ENCODE peak calls at places on chromosome 7, in six cellular contexts. One of them, this sample, is unnamed.

GRCh38 chr7:144820557-144820956 is 15.3 kb downstream of the TPK1 start:
- DNase-seq in CD8-positive, alpha-beta memory T cell: peak; percentile 8
- DNase-seq in mesenchymal stem cell: no peak
- DNase-seq in adrenal gland: no peak
- DNase-seq in PC-3: no peak
- DNase-seq in GM23338: no peak
- DNase-seq in this sample: no peak

GRCh38 chr7:90472805-90473540 is 3.5 kb downstream of the PTTG1IP2 start:
- DNase-seq in CD8-positive, alpha-beta memory T cell: no peak
- DNase-seq in PC-3: no peak
- DNase-seq in mesenchymal stem cell: no peak
- DNase-seq in adrenal gland: no peak
- DNase-seq in GM23338: no peak
- DNase-seq in this sample: no peak

GRCh38 chr7:50308301-50309129 is 4.0 kb downstream of the IKZF1 start:
- DNase-seq in adrenal gland: no peak
- DNase-seq in GM23338: no peak
- DNase-seq in mesenchymal stem cell: no peak
- DNase-seq in CD8-positive, alpha-beta memory T cell: no peak
- DNase-seq in PC-3: no peak
- DNase-seq in this sample: no peak

GRCh38 chr7:145692237-145692950 is 424.2 kb upstream of the CNTNAP2 start:
- DNase-seq in mesenchymal stem cell: peak; percentile 74
- DNase-seq in adrenal gland: no peak
- DNase-seq in PC-3: no peak
- DNase-seq in CD8-positive, alpha-beta memory T cell: no peak
- DNase-seq in GM23338: no peak
- DNase-seq in this sample: no peak

GRCh38 chr7:11332186-11332864 is 358.7 kb downstream of the PHF14 start:
- DNase-seq in PC-3: no peak
- DNase-seq in adrenal gland: no peak
- DNase-seq in CD8-positive, alpha-beta memory T cell: no peak
- DNase-seq in mesenchymal stem cell: no peak
- DNase-seq in GM23338: no peak
- DNase-seq in this sample: no peak

GRCh38 chr7:112596981-112597380 is 116.2 kb downstream of the LSMEM1 start:
- DNase-seq in mesenchymal stem cell: no peak
- DNase-seq in CD8-positive, alpha-beta memory T cell: no peak
- DNase-seq in adrenal gland: no peak
- DNase-seq in PC-3: no peak
- DNase-seq in GM23338: no peak
- DNase-seq in this sample: no peak

GRCh38 chr7:151800391-151800790 is 76.5 kb downstream of the PRKAG2 start:
- DNase-seq in adrenal gland: no peak
- DNase-seq in CD8-positive, alpha-beta memory T cell: no peak
- DNase-seq in PC-3: no peak
- DNase-seq in GM23338: no peak
- DNase-seq in mesenchymal stem cell: no peak
- DNase-seq in this sample: no peak

GRCh38 chr7:54996391-54996790 is 22.4 kb upstream of the EGFR start:
- DNase-seq in GM23338: no peak
- DNase-seq in PC-3: no peak
- DNase-seq in CD8-positive, alpha-beta memory T cell: no peak
- DNase-seq in mesenchymal stem cell: no peak
- DNase-seq in adrenal gland: no peak
- DNase-seq in this sample: no peak

GRCh38 chr7:32941181-32941995 is 15.9 kb upstream of the FKBP9 start:
- DNase-seq in PC-3: no peak
- DNase-seq in mesenchymal stem cell: peak; percentile 27
- DNase-seq in GM23338: peak; percentile 77
- DNase-seq in CD8-positive, alpha-beta memory T cell: no peak
- DNase-seq in adrenal gland: no peak
- DNase-seq in this sample: peak; percentile 17

GRCh38 chr7:120926943-120927346 is 23.6 kb upstream of the ING3 start:
- DNase-seq in mesenchymal stem cell: no peak
- DNase-seq in PC-3: peak; percentile 41
- DNase-seq in adrenal gland: no peak
- DNase-seq in GM23338: peak; percentile 52
- DNase-seq in CD8-positive, alpha-beta memory T cell: no peak
- DNase-seq in this sample: no peak

GRCh38 chr7:128876978-128877755 is 14.5 kb downstream of the ATP6V1F start:
- DNase-seq in GM23338: no peak
- DNase-seq in adrenal gland: no peak
- DNase-seq in CD8-positive, alpha-beta memory T cell: no peak
- DNase-seq in mesenchymal stem cell: no peak
- DNase-seq in PC-3: no peak
- DNase-seq in this sample: no peak

GRCh38 chr7:159104188-159105030 is 40.3 kb downstream of the VIPR2 start:
- DNase-seq in mesenchymal stem cell: no peak
- DNase-seq in CD8-positive, alpha-beta memory T cell: no peak
- DNase-seq in PC-3: no peak
- DNase-seq in adrenal gland: no peak
- DNase-seq in GM23338: no peak
- DNase-seq in this sample: no peak

GRCh38 chr7:108109216-108109908 is 20.8 kb downstream of the LAMB4 start:
- DNase-seq in PC-3: peak; percentile 39
- DNase-seq in adrenal gland: peak; percentile 20
- DNase-seq in GM23338: peak; percentile 27
- DNase-seq in CD8-positive, alpha-beta memory T cell: no peak
- DNase-seq in mesenchymal stem cell: no peak
- DNase-seq in this sample: peak; percentile 38

GRCh38 chr7:37107047-37107446 is 341.6 kb downstream of the ELMO1 start:
- DNase-seq in mesenchymal stem cell: no peak
- DNase-seq in CD8-positive, alpha-beta memory T cell: no peak
- DNase-seq in PC-3: no peak
- DNase-seq in GM23338: no peak
- DNase-seq in adrenal gland: no peak
- DNase-seq in this sample: no peak

GRCh38 chr7:41315764-41316163 is 387.1 kb downstream of the INHBA start:
- DNase-seq in PC-3: no peak
- DNase-seq in mesenchymal stem cell: no peak
- DNase-seq in adrenal gland: peak; percentile 1
- DNase-seq in GM23338: peak; percentile 66
- DNase-seq in CD8-positive, alpha-beta memory T cell: no peak
- DNase-seq in this sample: no peak

GRCh38 chr7:70681111-70681846 is 450.7 kb upstream of the GALNT17 start:
- DNase-seq in CD8-positive, alpha-beta memory T cell: no peak
- DNase-seq in PC-3: no peak
- DNase-seq in adrenal gland: no peak
- DNase-seq in GM23338: peak; percentile 50
- DNase-seq in mesenchymal stem cell: no peak
- DNase-seq in this sample: no peak

GRCh38 chr7:18177815-18178660 is 150.4 kb upstream of the PRPS1L1 start:
- DNase-seq in CD8-positive, alpha-beta memory T cell: peak; percentile 0
- DNase-seq in adrenal gland: peak; percentile 4
- DNase-seq in mesenchymal stem cell: peak; percentile 30
- DNase-seq in GM23338: no peak
- DNase-seq in PC-3: peak; percentile 95
- DNase-seq in this sample: peak; percentile 75

GRCh38 chr7:120486164-120486563 is 213.2 kb downstream of the KCND2 start:
- DNase-seq in CD8-positive, alpha-beta memory T cell: no peak
- DNase-seq in PC-3: peak; percentile 49
- DNase-seq in GM23338: peak; percentile 51
- DNase-seq in adrenal gland: no peak
- DNase-seq in mesenchymal stem cell: no peak
- DNase-seq in this sample: no peak

GRCh38 chr7:120370954-120371353 is 98.0 kb downstream of the KCND2 start:
- DNase-seq in mesenchymal stem cell: no peak
- DNase-seq in PC-3: no peak
- DNase-seq in GM23338: no peak
- DNase-seq in adrenal gland: no peak
- DNase-seq in CD8-positive, alpha-beta memory T cell: no peak
- DNase-seq in this sample: no peak

GRCh38 chr7:137626469-137627067 is 220.2 kb downstream of the DGKI start:
- DNase-seq in CD8-positive, alpha-beta memory T cell: no peak
- DNase-seq in PC-3: peak; percentile 70
- DNase-seq in mesenchymal stem cell: peak; percentile 65
- DNase-seq in GM23338: peak; percentile 83
- DNase-seq in adrenal gland: peak; percentile 65
- DNase-seq in this sample: peak; percentile 81

GRCh38 chr7:132410385-132410784 is 165.9 kb downstream of the PLXNA4 start:
- DNase-seq in mesenchymal stem cell: peak; percentile 25
- DNase-seq in CD8-positive, alpha-beta memory T cell: no peak
- DNase-seq in GM23338: no peak
- DNase-seq in adrenal gland: no peak
- DNase-seq in PC-3: no peak
- DNase-seq in this sample: no peak

GRCh38 chr7:142481548-142481947 is 223.7 kb upstream of the PRSS58 start:
- DNase-seq in GM23338: peak; percentile 38
- DNase-seq in PC-3: peak; percentile 28
- DNase-seq in adrenal gland: no peak
- DNase-seq in mesenchymal stem cell: peak; percentile 34
- DNase-seq in CD8-positive, alpha-beta memory T cell: no peak
- DNase-seq in this sample: no peak

GRCh38 chr7:34269084-34269483 is 363.7 kb downstream of the BMPER start:
- DNase-seq in PC-3: no peak
- DNase-seq in CD8-positive, alpha-beta memory T cell: no peak
- DNase-seq in GM23338: peak; percentile 39
- DNase-seq in adrenal gland: no peak
- DNase-seq in mesenchymal stem cell: no peak
- DNase-seq in this sample: no peak

GRCh38 chr7:122310119-122311021 is 5.8 kb upstream of the FEZF1 start:
- DNase-seq in PC-3: no peak
- DNase-seq in adrenal gland: peak; percentile 48
- DNase-seq in GM23338: peak; percentile 96
- DNase-seq in mesenchymal stem cell: peak; percentile 57
- DNase-seq in CD8-positive, alpha-beta memory T cell: no peak
- DNase-seq in this sample: peak; percentile 56
- H3K4me1 ChIP-seq in PC-3: no peaks in the 10 kb centered on the region
- H3K4me1 ChIP-seq in adrenal gland: peaks cover 8% of the 10 kb centered on the region
- H3K4me1 ChIP-seq in GM23338: peaks cover 72% of the 10 kb centered on the region
- H3K4me1 ChIP-seq in mesenchymal stem cell: peaks cover 26% of the 10 kb centered on the region
- H3K4me1 ChIP-seq in CD8-positive, alpha-beta memory T cell: no peaks in the 10 kb centered on the region
- H3K4me1 ChIP-seq in this sample: peaks cover 10% of the 10 kb centered on the region

GRCh38 chr7:73572767-73573186 is 5.6 kb downstream of the TBL2 start:
- DNase-seq in GM23338: no peak
- DNase-seq in mesenchymal stem cell: no peak
- DNase-seq in CD8-positive, alpha-beta memory T cell: no peak
- DNase-seq in PC-3: no peak
- DNase-seq in adrenal gland: no peak
- DNase-seq in this sample: no peak
- H3K36me3 ChIP-seq in GM23338: no peaks in the 10 kb centered on the region
- H3K36me3 ChIP-seq in mesenchymal stem cell: peaks cover 63% of the 10 kb centered on the region
- H3K36me3 ChIP-seq in CD8-positive, alpha-beta memory T cell: peaks cover 37% of the 10 kb centered on the region
- H3K36me3 ChIP-seq in PC-3: peaks cover 39% of the 10 kb centered on the region
- H3K36me3 ChIP-seq in adrenal gland: peaks cover 62% of the 10 kb centered on the region
- H3K36me3 ChIP-seq in this sample: peaks cover 67% of the 10 kb centered on the region

GRCh38 chr7:74044366-74045350 is 16.7 kb downstream of the ELN start:
- DNase-seq in PC-3: no peak
- DNase-seq in CD8-positive, alpha-beta memory T cell: no peak
- DNase-seq in GM23338: no peak
- DNase-seq in mesenchymal stem cell: no peak
- DNase-seq in adrenal gland: no peak
- DNase-seq in this sample: no peak

GRCh38 chr7:74040101-74040790 is 12.3 kb downstream of the ELN start:
- DNase-seq in adrenal gland: no peak
- DNase-seq in PC-3: no peak
- DNase-seq in CD8-positive, alpha-beta memory T cell: no peak
- DNase-seq in GM23338: no peak
- DNase-seq in mesenchymal stem cell: no peak
- DNase-seq in this sample: no peak

GRCh38 chr7:74040791-74041520 is 13.0 kb downstream of the ELN start:
- DNase-seq in GM23338: no peak
- DNase-seq in CD8-positive, alpha-beta memory T cell: no peak
- DNase-seq in mesenchymal stem cell: no peak
- DNase-seq in adrenal gland: no peak
- DNase-seq in PC-3: no peak
- DNase-seq in this sample: no peak

GRCh38 chr7:74043523-74043951 is 15.6 kb downstream of the ELN start:
- DNase-seq in GM23338: peak; percentile 58
- DNase-seq in mesenchymal stem cell: peak; percentile 24
- DNase-seq in CD8-positive, alpha-beta memory T cell: no peak
- DNase-seq in adrenal gland: no peak
- DNase-seq in PC-3: no peak
- DNase-seq in this sample: peak; percentile 56

GRCh38 chr7:74042746-74043522 is 15.0 kb downstream of the ELN start:
- DNase-seq in mesenchymal stem cell: no peak
- DNase-seq in GM23338: no peak
- DNase-seq in adrenal gland: no peak
- DNase-seq in CD8-positive, alpha-beta memory T cell: no peak
- DNase-seq in PC-3: no peak
- DNase-seq in this sample: no peak
- H3K4me1 ChIP-seq in mesenchymal stem cell: peaks cover 15% of the 10 kb centered on the region
- H3K4me1 ChIP-seq in GM23338: peaks cover 4% of the 10 kb centered on the region
- H3K4me1 ChIP-seq in adrenal gland: no peaks in the 10 kb centered on the region
- H3K4me1 ChIP-seq in CD8-positive, alpha-beta memory T cell: no peaks in the 10 kb centered on the region
- H3K4me1 ChIP-seq in PC-3: no peaks in the 10 kb centered on the region
- H3K4me1 ChIP-seq in this sample: peaks cover 14% of the 10 kb centered on the region

DNA sequence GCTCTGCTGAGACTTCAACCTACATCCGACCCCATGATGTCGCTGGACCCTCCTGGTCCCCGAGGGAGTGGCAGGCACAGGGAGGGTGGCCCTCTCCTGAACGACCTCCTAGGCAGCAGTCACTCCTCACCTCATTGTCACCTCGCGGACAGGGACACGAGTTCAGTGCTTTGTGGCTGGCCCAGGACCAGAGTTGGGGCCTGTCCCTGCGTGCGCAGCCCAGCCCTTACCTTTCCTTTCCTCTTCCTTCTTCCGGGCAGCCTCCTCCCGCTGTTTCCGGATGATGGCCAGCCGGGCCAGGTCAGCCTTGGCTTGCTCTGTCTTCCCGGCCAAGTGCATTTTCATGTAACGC is 10.8 kb downstream of the PDAP1 start:
- DNase-seq in PC-3: no peak
- DNase-seq in adrenal gland: no peak
- DNase-seq in GM23338: no peak
- DNase-seq in mesenchymal stem cell: no peak
- DNase-seq in CD8-positive, alpha-beta memory T cell: no peak
- DNase-seq in this sample: no peak
- H3K36me3 ChIP-seq in PC-3: peaks cover 22% of the 10 kb centered on the region
- H3K36me3 ChIP-seq in adrenal gland: peaks cover 80% of the 10 kb centered on the region
- H3K36me3 ChIP-seq in GM23338: peaks cover 31% of the 10 kb centered on the region
- H3K36me3 ChIP-seq in mesenchymal stem cell: peaks cover 86% of the 10 kb centered on the region
- H3K36me3 ChIP-seq in CD8-positive, alpha-beta memory T cell: peaks cover 61% of the 10 kb centered on the region
- H3K36me3 ChIP-seq in this sample: peaks cover 82% of the 10 kb centered on the region

GRCh38 chr7:92767427-92767826 is 68.9 kb downstream of the CDK6 start:
- DNase-seq in mesenchymal stem cell: peak; percentile 51
- DNase-seq in GM23338: no peak
- DNase-seq in adrenal gland: no peak
- DNase-seq in CD8-positive, alpha-beta memory T cell: no peak
- DNase-seq in PC-3: peak; percentile 37
- DNase-seq in this sample: no peak
- H3K4me1 ChIP-seq in mesenchymal stem cell: peaks cover 6% of the 10 kb centered on the region
- H3K4me1 ChIP-seq in GM23338: peaks cover 74% of the 10 kb centered on the region
- H3K4me1 ChIP-seq in adrenal gland: peaks cover 20% of the 10 kb centered on the region
- H3K4me1 ChIP-seq in CD8-positive, alpha-beta memory T cell: no peaks in the 10 kb centered on the region
- H3K4me1 ChIP-seq in PC-3: peaks cover 58% of the 10 kb centered on the region
- H3K4me1 ChIP-seq in this sample: peaks cover 56% of the 10 kb centered on the region

DNA sequence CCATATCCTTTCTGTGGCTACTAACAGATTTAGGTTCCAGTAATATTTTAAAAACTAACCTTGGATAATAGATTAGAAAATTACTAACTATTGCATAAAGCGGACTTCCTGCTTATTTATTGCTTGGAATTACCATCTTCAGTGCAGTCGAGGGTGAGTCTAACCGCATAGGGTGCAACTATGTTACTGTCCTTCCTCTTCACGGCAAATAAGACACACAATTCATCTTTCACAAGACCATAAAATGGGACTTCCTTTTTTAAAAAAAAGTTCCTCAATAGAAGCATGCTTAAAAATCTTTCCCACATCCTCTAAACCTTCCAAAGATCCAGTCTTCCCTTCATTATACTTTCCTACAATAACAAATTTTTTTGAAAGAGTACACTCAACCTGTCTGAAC is 2.1 kb downstream of the SLC25A40 start:
- DNase-seq in adrenal gland: no peak
- DNase-seq in CD8-positive, alpha-beta memory T cell: no peak
- DNase-seq in mesenchymal stem cell: no peak
- DNase-seq in GM23338: no peak
- DNase-seq in PC-3: no peak
- DNase-seq in this sample: no peak
- H3K36me3 ChIP-seq in adrenal gland: no peaks in the 10 kb centered on the region
- H3K36me3 ChIP-seq in CD8-positive, alpha-beta memory T cell: no peaks in the 10 kb centered on the region
- H3K36me3 ChIP-seq in mesenchymal stem cell: peaks cover 8% of the 10 kb centered on the region
- H3K36me3 ChIP-seq in GM23338: peaks cover 13% of the 10 kb centered on the region
- H3K36me3 ChIP-seq in PC-3: peaks cover 23% of the 10 kb centered on the region
- H3K36me3 ChIP-seq in this sample: no peaks in the 10 kb centered on the region

This sample was measured in adipocyte.